ENCODE peak calls at places on chromosome 16, in four cellular contexts. One of them, this sample, is unnamed.

GRCh38 chr16:85888405-85889331 is 10.3 kb upstream of the IRF8 start:
- DNase-seq in IMR-90: peak
- DNase-seq in stimulated activated CD8-positive, alpha-beta memory T cell treated with anti-CD3 and anti-CD28 coated beads, Interleukin-4, amount 100 ng/mL, for 24 hours: no peak
- DNase-seq in left cardiac atrium: no peak
- DNase-seq in this sample: no peak

GRCh38 chr16:50680907-50681885 is at the start of gene SNX20:
- DNase-seq in stimulated activated CD8-positive, alpha-beta memory T cell treated with anti-CD3 and anti-CD28 coated beads, Interleukin-4, amount 100 ng/mL, for 24 hours: no peak
- DNase-seq in left cardiac atrium: no peak
- DNase-seq in IMR-90: no peak
- DNase-seq in this sample: no peak

GRCh38 chr16:22318690-22319358 is 21.6 kb downstream of the POLR3E start:
- DNase-seq in stimulated activated CD8-positive, alpha-beta memory T cell treated with anti-CD3 and anti-CD28 coated beads, Interleukin-4, amount 100 ng/mL, for 24 hours: peak
- DNase-seq in IMR-90: peak
- DNase-seq in left cardiac atrium: no peak
- DNase-seq in this sample: peak

GRCh38 chr16:29770250-29770929 is 7.7 kb upstream of the ZG16 start:
- DNase-seq in IMR-90: no peak
- DNase-seq in left cardiac atrium: no peak
- DNase-seq in stimulated activated CD8-positive, alpha-beta memory T cell treated with anti-CD3 and anti-CD28 coated beads, Interleukin-4, amount 100 ng/mL, for 24 hours: no peak
- DNase-seq in this sample: no peak

GRCh38 chr16:86362155-86362849 is 148.0 kb upstream of the FOXF1 start:
- DNase-seq in stimulated activated CD8-positive, alpha-beta memory T cell treated with anti-CD3 and anti-CD28 coated beads, Interleukin-4, amount 100 ng/mL, for 24 hours: no peak
- DNase-seq in left cardiac atrium: no peak
- DNase-seq in IMR-90: no peak
- DNase-seq in this sample: no peak

GRCh38 chr16:57539072-57539796 is 2.9 kb upstream of the CCDC102A start:
- DNase-seq in IMR-90: no peak
- DNase-seq in left cardiac atrium: peak
- DNase-seq in stimulated activated CD8-positive, alpha-beta memory T cell treated with anti-CD3 and anti-CD28 coated beads, Interleukin-4, amount 100 ng/mL, for 24 hours: no peak
- DNase-seq in this sample: no peak

GRCh38 chr16:15046692-15047376 is 9.0 kb downstream of the NTAN1 start:
- DNase-seq in stimulated activated CD8-positive, alpha-beta memory T cell treated with anti-CD3 and anti-CD28 coated beads, Interleukin-4, amount 100 ng/mL, for 24 hours: no peak
- DNase-seq in IMR-90: no peak
- DNase-seq in left cardiac atrium: no peak
- DNase-seq in this sample: no peak

GRCh38 chr16:11687606-11688519 is 19.6 kb downstream of the SNN start:
- DNase-seq in stimulated activated CD8-positive, alpha-beta memory T cell treated with anti-CD3 and anti-CD28 coated beads, Interleukin-4, amount 100 ng/mL, for 24 hours: no peak
- DNase-seq in IMR-90: no peak
- DNase-seq in left cardiac atrium: no peak
- DNase-seq in this sample: no peak

GRCh38 chr16:86044241-86044671 is 145.3 kb downstream of the IRF8 start:
- DNase-seq in IMR-90: peak
- DNase-seq in stimulated activated CD8-positive, alpha-beta memory T cell treated with anti-CD3 and anti-CD28 coated beads, Interleukin-4, amount 100 ng/mL, for 24 hours: peak
- DNase-seq in left cardiac atrium: peak
- DNase-seq in this sample: no peak

GRCh38 chr16:80664226-80664625 is 123.4 kb downstream of the DYNLRB2 start:
- DNase-seq in left cardiac atrium: no peak
- DNase-seq in stimulated activated CD8-positive, alpha-beta memory T cell treated with anti-CD3 and anti-CD28 coated beads, Interleukin-4, amount 100 ng/mL, for 24 hours: no peak
- DNase-seq in IMR-90: no peak
- DNase-seq in this sample: no peak

GRCh38 chr16:61968242-61968978 is 67.8 kb downstream of the CDH8 start:
- DNase-seq in stimulated activated CD8-positive, alpha-beta memory T cell treated with anti-CD3 and anti-CD28 coated beads, Interleukin-4, amount 100 ng/mL, for 24 hours: no peak
- DNase-seq in left cardiac atrium: no peak
- DNase-seq in IMR-90: no peak
- DNase-seq in this sample: no peak

GRCh38 chr16:62445909-62446308 is 409.7 kb upstream of the CDH8 start:
- DNase-seq in left cardiac atrium: no peak
- DNase-seq in IMR-90: no peak
- DNase-seq in stimulated activated CD8-positive, alpha-beta memory T cell treated with anti-CD3 and anti-CD28 coated beads, Interleukin-4, amount 100 ng/mL, for 24 hours: no peak
- DNase-seq in this sample: no peak

GRCh38 chr16:79287424-79287917 is 313.1 kb downstream of the MAF start:
- DNase-seq in left cardiac atrium: no peak
- DNase-seq in stimulated activated CD8-positive, alpha-beta memory T cell treated with anti-CD3 and anti-CD28 coated beads, Interleukin-4, amount 100 ng/mL, for 24 hours: no peak
- DNase-seq in IMR-90: no peak
- DNase-seq in this sample: no peak

GRCh38 chr16:73053379-73054130 is 5.6 kb upstream of the ZFHX3 start:
- DNase-seq in stimulated activated CD8-positive, alpha-beta memory T cell treated with anti-CD3 and anti-CD28 coated beads, Interleukin-4, amount 100 ng/mL, for 24 hours: no peak
- DNase-seq in left cardiac atrium: no peak
- DNase-seq in IMR-90: peak
- DNase-seq in this sample: no peak

GRCh38 chr16:72832640-72833039 is 215.3 kb downstream of the ZFHX3 start:
- DNase-seq in stimulated activated CD8-positive, alpha-beta memory T cell treated with anti-CD3 and anti-CD28 coated beads, Interleukin-4, amount 100 ng/mL, for 24 hours: peak
- DNase-seq in left cardiac atrium: peak
- DNase-seq in IMR-90: peak
- DNase-seq in this sample: peak

GRCh38 chr16:57304169-57305061 is 19.9 kb upstream of the PLLP start:
- DNase-seq in IMR-90: peak
- DNase-seq in left cardiac atrium: peak
- DNase-seq in stimulated activated CD8-positive, alpha-beta memory T cell treated with anti-CD3 and anti-CD28 coated beads, Interleukin-4, amount 100 ng/mL, for 24 hours: no peak
- DNase-seq in this sample: peak

GRCh38 chr16:15141586-15141985 is 47.5 kb upstream of the RRN3 start:
- DNase-seq in stimulated activated CD8-positive, alpha-beta memory T cell treated with anti-CD3 and anti-CD28 coated beads, Interleukin-4, amount 100 ng/mL, for 24 hours: no peak
- DNase-seq in IMR-90: no peak
- DNase-seq in left cardiac atrium: peak
- DNase-seq in this sample: peak

This sample was measured in right lobe of liver.